ENCODE peak calls at places on chromosomes 1 and 21, in four cellular contexts. L is MCF 10A, C is cardiac fibroblast, T is brain microvascular endothelial cell. W is an unnamed sample.

GRCh38 chr1:229952670-229953520 is 114.1 kb upstream of the GALNT2 start:
- DNase-seq in C (peak; percentile 8), L (no peak), T (no peak), W (no peak)

GRCh38 chr1:223540485-223541106 is 124.9 kb downstream of the CAPN8 start:
- DNase-seq in C (no peak), L (no peak), T (no peak), W (no peak)

GRCh38 chr1:34690269-34690668 is 64.6 kb upstream of the GJB5 start:
- DNase-seq in L (no peak), T (no peak), C (no peak), W (no peak)

GRCh38 chr1:116404699-116405098 is 31.7 kb downstream of the ATP1A1 start:
- DNase-seq in C (no peak), T (no peak), L (peak; percentile 49), W (no peak)

GRCh38 chr1:86258106-86258505 is 101.5 kb upstream of the COL24A1 start:
- DNase-seq in T (peak; percentile 16), C (peak; percentile 28), L (peak; percentile 4), W (no peak)

GRCh38 chr21:21468003-21468402 is 469.8 kb downstream of the NCAM2 start:
- DNase-seq in T (no peak), L (no peak), C (no peak), W (no peak)

GRCh38 chr1:94743866-94744265 is 76.3 kb upstream of the SLC44A3 start:
- DNase-seq in C (no peak), T (no peak), L (no peak), W (no peak)

GRCh38 chr1:118947790-118948189 is 40.4 kb downstream of the TBX15 start:
- DNase-seq in C (peak; percentile 35), L (peak; percentile 33), T (peak; percentile 96), W (peak; percentile 87)

GRCh38 chr1:238485062-238485905 is 594.6 kb upstream of the ZP4 start:
- DNase-seq in T (peak; percentile 94), L (peak; percentile 64), C (peak; percentile 47), W (peak; percentile 83)

GRCh38 chr1:93758842-93759515 is 77.3 kb upstream of the BCAR3 start:
- DNase-seq in T (peak; percentile 61), L (peak; percentile 90), C (peak; percentile 97), W (no peak)

GRCh38 chr1:46199233-46199749 is 1.1 kb upstream of the POMGNT1 start:
- DNase-seq in T (no peak), L (no peak), C (no peak), W (no peak)

GRCh38 chr1:67052741-67053534 is 1.0 kb downstream of the SLC35D1 start:
- DNase-seq in L (peak; percentile 84), T (peak; percentile 47), C (peak; percentile 37), W (peak; percentile 50)

GRCh38 chr1:14617791-14618190 is 19.3 kb downstream of the KAZN start:
- DNase-seq in T (no peak), L (no peak), C (no peak), W (no peak)

GRCh38 chr1:229664133-229664689 is 38.2 kb downstream of the URB2 start:
- DNase-seq in L (peak; percentile 97), C (peak; percentile 51), T (peak; percentile 53), W (no peak)

GRCh38 chr1:61864501-61864900 is 122.2 kb downstream of the PATJ start:
- DNase-seq in C (no peak), L (no peak), T (no peak), W (no peak)

GRCh38 chr1:111505641-111506119 is 2.2 kb upstream of the ADORA3 start:
- DNase-seq in C (no peak), L (no peak), T (no peak), W (no peak)

GRCh38 chr1:210072129-210072528 is 134.1 kb downstream of the SYT14 start:
- DNase-seq in T (no peak), C (no peak), L (no peak), W (peak; percentile 86)

GRCh38 chr1:241250465-241250864 is 106.5 kb downstream of the RGS7 start:
- DNase-seq in C (no peak), L (peak; percentile 27), T (no peak), W (no peak)

GRCh38 chr1:184947497-184948256 is 26.6 kb downstream of the NIBAN1 start:
- DNase-seq in C (no peak), L (no peak), T (no peak), W (no peak)

GRCh38 chr1:231690072-231690471 is 63.5 kb downstream of the DISC1 start:
- DNase-seq in T (no peak), L (no peak), C (no peak), W (no peak)

GRCh38 chr1:231234506-231234905 is 6.5 kb upstream of the GNPAT start:
- DNase-seq in L (no peak), C (no peak), T (no peak), W (no peak)

GRCh38 chr1:33721416-33721815 is 142.5 kb upstream of the HMGB4 start:
- DNase-seq in C (no peak), T (no peak), L (no peak), W (no peak)

GRCh38 chr1:2528966-2529750 is 905 bp downstream of the HES5 start:
- DNase-seq in L (no peak), T (no peak), C (no peak), W (no peak)

GRCh38 chr1:207032528-207033017 is at the start of gene C1orf116:
- DNase-seq in L (peak; percentile 98), C (no peak), T (no peak), W (no peak)

GRCh38 chr1:224615861-224616760 is at the start of gene CNIH3:
- DNase-seq in C (peak; percentile 42), L (peak; percentile 33), T (no peak), W (peak; percentile 86)

GRCh38 chr1:70038025-70038424 is 167.4 kb downstream of the LRRC40 start:
- DNase-seq in L (peak; percentile 76), C (peak; percentile 9), T (peak; percentile 60), W (no peak)

DNA sequence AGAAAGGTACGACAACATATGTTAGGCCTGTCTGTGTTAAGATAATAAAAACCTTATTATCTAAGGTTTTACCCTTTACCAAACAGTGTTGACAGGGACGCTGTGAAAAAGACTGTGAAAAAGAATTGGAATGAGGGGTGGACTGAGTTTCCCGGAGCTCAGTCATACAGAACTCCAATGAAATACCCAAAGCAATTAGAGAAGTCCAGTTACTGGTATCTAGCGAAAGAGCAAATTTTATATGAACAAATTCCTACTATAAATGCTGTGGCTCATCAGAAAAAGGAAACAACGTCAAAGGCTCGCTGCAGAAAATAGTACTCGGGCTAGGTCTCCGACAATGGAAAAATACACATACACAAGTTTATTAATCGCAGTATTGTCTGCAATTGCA is 708 bp upstream of the RBBP5 start:
- DNase-seq in T (no peak), L (no peak), C (no peak), W (no peak)
- TF ChIP-seq CTCF in T (no peak), L (no peak), C (no peak), W (peak; percentile 38)

GRCh38 chr1:17621691-17622090 is 82.2 kb downstream of the ARHGEF10L start:
- DNase-seq in C (no peak), L (no peak), T (no peak), W (no peak)
- TF ChIP-seq CTCF in C (no peak), L (no peak), T (no peak), W (no peak)

GRCh38 chr1:152926091-152926490 is 17.7 kb downstream of the IVL start:
- DNase-seq in L (peak; percentile 82), C (no peak), T (no peak), W (peak; percentile 51)
- TF ChIP-seq CTCF in L (peak; percentile 98), C (no peak), T (peak; percentile 49), W (peak; percentile 73)

GRCh38 chr1:11999236-11999635 is 19.0 kb downstream of the MFN2 start:
- DNase-seq in T (no peak), L (no peak), C (no peak), W (no peak)

GRCh38 chr1:12001996-12002493 is 17.3 kb upstream of the MIIP start:
- DNase-seq in T (no peak), C (no peak), L (peak; percentile 63), W (no peak)

GRCh38 chr1:12001249-12001917 is 17.9 kb upstream of the MIIP start:
- DNase-seq in T (peak; percentile 37), L (peak; percentile 61), C (peak; percentile 76), W (no peak)

GRCh38 chr1:11997081-11997851 is 17.0 kb downstream of the MFN2 start:
- DNase-seq in T (no peak), C (no peak), L (no peak), W (no peak)

GRCh38 chr1:11998636-11999035 is 18.4 kb downstream of the MFN2 start:
- DNase-seq in C (no peak), L (no peak), T (no peak), W (no peak)
- TF ChIP-seq CTCF in C (no peak), L (no peak), T (no peak), W (no peak)

DNA sequence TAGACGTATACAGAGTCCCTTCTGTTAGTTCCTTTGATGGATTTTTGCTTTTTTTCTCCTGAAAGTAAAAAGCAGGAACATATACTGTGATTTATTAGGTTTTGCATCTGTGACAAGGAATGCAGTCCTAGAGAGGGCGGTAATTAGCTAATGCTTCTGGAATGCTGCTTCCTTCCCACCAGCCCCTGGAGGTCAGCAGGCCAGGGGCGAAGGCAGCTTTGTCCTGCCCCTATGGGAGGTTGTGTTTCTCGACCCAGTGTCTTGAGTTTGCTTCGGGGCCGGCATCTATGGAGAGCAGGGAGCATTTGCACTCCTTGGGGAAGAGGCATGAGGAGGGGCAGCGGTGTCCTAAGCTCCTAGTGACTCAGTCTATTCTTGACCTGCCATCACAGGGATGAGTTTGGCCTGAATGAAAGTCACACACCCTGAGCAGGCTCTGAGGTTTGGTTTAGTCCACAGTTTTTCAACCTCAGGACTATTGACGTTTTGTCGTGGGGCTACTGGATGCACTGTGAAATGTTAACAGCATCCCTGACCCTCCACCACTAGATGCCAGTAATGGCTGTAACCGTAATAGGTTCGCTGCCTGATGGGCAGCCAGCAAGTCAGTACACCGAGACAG is 85.0 kb upstream of the KCNJ15 start:
- DNase-seq in L (peak; percentile 33), T (peak; percentile 45), C (peak; percentile 57), W (peak; percentile 40)
- TF ChIP-seq CTCF in L (peak; percentile 4), T (peak; percentile 65), C (peak; percentile 23), W (peak; percentile 47)

GRCh38 chr1:44239337-44239960 is 26.2 kb downstream of the DMAP1 start:
- DNase-seq in L (no peak), T (peak; percentile 60), C (peak; percentile 48), W (peak; percentile 52)
- TF ChIP-seq CTCF in L (no peak), T (peak; percentile 60), C (peak; percentile 8), W (peak; percentile 71)

GRCh38 chr1:31757204-31757679 is 6.9 kb downstream of the ADGRB2 start:
- DNase-seq in L (no peak), T (no peak), C (no peak), W (no peak)
- TF ChIP-seq CTCF in L (no peak), T (peak; percentile 12), C (no peak), W (no peak)

GRCh38 chr1:25022361-25023189 is 92.5 kb upstream of the RUNX3 start:
- DNase-seq in C (peak; percentile 91), L (peak; percentile 96), T (peak; percentile 99), W (peak; percentile 92)
- TF ChIP-seq CTCF in C (no peak), L (no peak), T (no peak), W (no peak)